ENCODE peak calls at places on chromosomes 11 and 22, in ten cellular contexts. J is GM13976; T is GM06990; A is body of pancreas; G is CD8-positive, alpha-beta T cell; H is AG08395; R is COLO829; Z is DMS53; F is activated naive CD4-positive, alpha-beta T cell treated with anti-CD3 and anti-CD28 coated beads, Interleukin-2, amount 50 U/mL, for 16 hours; Q is pancreas. E is an unnamed sample.

GRCh38 chr11:15769203-15769602 is 587.1 kb downstream of the SOX6 start:
- DNase-seq in H (no peak), G (no peak), R (no peak), T (no peak), A (peak), J (no peak), Q (peak), Z (peak), F (no peak), E (peak)

GRCh38 chr11:72239849-72240460 is 4.0 kb downstream of the PHOX2A start:
- DNase-seq in Q (peak), R (no peak), J (no peak), A (peak), F (no peak), Z (peak), H (peak), T (no peak), G (no peak), E (peak)

GRCh38 chr11:92340839-92341238 is 116.2 kb downstream of the FAT3 start:
- DNase-seq in Z (peak), J (no peak), G (no peak), F (no peak), A (no peak), H (peak), T (no peak), Q (no peak), R (no peak), E (no peak)

GRCh38 chr11:33505140-33505539 is 195.5 kb downstream of the C11orf91 start:
- DNase-seq in A (no peak), Q (no peak), R (no peak), Z (no peak), H (no peak), F (no peak), J (no peak), G (no peak), T (no peak), E (no peak)

GRCh38 chr11:132064987-132065620 is 694.7 kb downstream of the NTM start:
- DNase-seq in F (no peak), A (no peak), G (no peak), T (no peak), R (peak), H (peak), J (no peak), Q (no peak), Z (no peak), E (no peak)

GRCh38 chr11:129117595-129118350 is 74.4 kb downstream of the ARHGAP32 start:
- DNase-seq in A (peak), J (peak), F (peak), Z (peak), T (no peak), R (peak), G (peak), Q (peak), H (peak), E (peak)

GRCh38 chr11:85815186-85815911 is 4.4 kb upstream of the SYTL2 start:
- DNase-seq in R (peak), H (peak), F (no peak), Z (no peak), G (no peak), T (no peak), J (no peak), Q (no peak), A (no peak), E (no peak)

GRCh38 chr11:65586676-65587075 is 8.9 kb downstream of the KCNK7 start:
- DNase-seq in J (no peak), H (peak), F (no peak), G (no peak), A (no peak), Z (no peak), Q (no peak), T (no peak), R (no peak), E (no peak)

GRCh38 chr11:119295178-119295577 is 21.8 kb downstream of the MCAM start:
- DNase-seq in A (no peak), J (no peak), G (no peak), F (no peak), Z (no peak), R (no peak), Q (no peak), T (no peak), H (no peak), E (no peak)

GRCh38 chr22:40176921-40177737 is 596 bp upstream of the TNRC6B start:
- DNase-seq in F (peak), H (peak), R (no peak), Q (peak), T (peak), Z (peak), J (peak), A (peak), G (peak), E (peak)

GRCh38 chr11:8332196-8332595 is 68.5 kb upstream of the LMO1 start:
- DNase-seq in R (no peak), H (no peak), G (no peak), A (no peak), T (no peak), Z (no peak), J (no peak), F (no peak), Q (no peak), E (no peak)

GRCh38 chr11:73140213-73141030 is 1.7 kb downstream of the FCHSD2 start:
- DNase-seq in A (peak), H (peak), T (no peak), G (no peak), Z (peak), F (no peak), J (peak), R (no peak), Q (no peak), E (peak)

GRCh38 chr11:23924226-23924625 is 572.6 kb upstream of the LUZP2 start:
- DNase-seq in Z (no peak), F (no peak), G (no peak), H (no peak), T (no peak), A (no peak), R (no peak), Q (no peak), J (no peak), E (no peak)

GRCh38 chr11:119641991-119642745 is 86.8 kb downstream of the NECTIN1 start:
- DNase-seq in J (peak), G (no peak), F (no peak), Z (peak), T (no peak), Q (no peak), H (no peak), R (no peak), A (no peak), E (no peak)

GRCh38 chr22:24392218-24392931 is 35.0 kb upstream of the ADORA2A start:
- DNase-seq in R (no peak), G (no peak), J (no peak), T (no peak), Z (no peak), A (no peak), Q (no peak), F (no peak), H (no peak), E (no peak)

GRCh38 chr11:110797453-110797852 is 85.2 kb upstream of the ARHGAP20 start:
- DNase-seq in F (no peak), G (no peak), H (no peak), T (peak), Z (no peak), Q (no peak), J (peak), R (no peak), A (no peak), E (no peak)

GRCh38 chr22:49704345-49705215 is 123.1 kb downstream of the BRD1 start:
- DNase-seq in F (no peak), H (no peak), A (no peak), G (no peak), J (no peak), T (no peak), Q (no peak), Z (no peak), R (no peak), E (no peak)

GRCh38 chr11:123203471-123203870 is 8.4 kb upstream of the CLMP start:
- DNase-seq in Q (no peak), F (no peak), H (no peak), Z (no peak), G (no peak), T (no peak), J (no peak), R (no peak), A (no peak), E (no peak)

GRCh38 chr11:86209806-86210657 is 34.5 kb upstream of the EED start:
- DNase-seq in A (no peak), Q (no peak), G (no peak), Z (peak), T (no peak), H (no peak), R (no peak), F (no peak), J (no peak), E (no peak)

GRCh38 chr11:121311373-121311772 is 18.8 kb downstream of the SC5D start:
- DNase-seq in T (no peak), R (no peak), G (no peak), Q (no peak), H (no peak), J (no peak), F (no peak), Z (no peak), A (no peak), E (no peak)

GRCh38 chr11:67356867-67357561 is 3.7 kb upstream of the POLD4 start:
- DNase-seq in J (peak), G (peak), R (peak), T (peak), Q (peak), H (peak), Z (peak), A (peak), F (peak), E (peak)

GRCh38 chr11:36030707-36031365 is 87.0 kb downstream of the LDLRAD3 start:
- DNase-seq in A (no peak), H (peak), Z (no peak), J (no peak), F (no peak), G (no peak), R (no peak), T (no peak), Q (no peak), E (no peak)

GRCh38 chr22:39313258-39314001 is 6.0 kb downstream of the RPL3 start:
- DNase-seq in Z (peak), T (no peak), R (no peak), F (no peak), J (no peak), Q (no peak), G (no peak), A (no peak), H (no peak), E (no peak)

GRCh38 chr11:45341379-45341778 is 55.2 kb upstream of the SYT13 start:
- DNase-seq in T (no peak), G (no peak), F (no peak), R (no peak), Q (no peak), H (no peak), A (no peak), J (no peak), Z (no peak), E (no peak)

GRCh38 chr11:44698228-44698923 is 28.4 kb upstream of the TSPAN18 start:
- DNase-seq in F (no peak), H (no peak), R (no peak), G (no peak), A (no peak), J (no peak), Z (no peak), T (no peak), Q (no peak), E (no peak)

GRCh38 chr11:124920870-124921609 is 2.0 kb downstream of the HEPN1 start:
- DNase-seq in J (peak), T (peak), F (peak), G (peak), H (peak), A (peak), Q (peak), Z (peak), R (no peak), E (peak)

GRCh38 chr11:20355221-20356219 is 8.0 kb upstream of the HTATIP2 start:
- DNase-seq in R (peak), T (no peak), Q (no peak), A (peak), F (peak), G (peak), H (peak), J (no peak), Z (peak), E (peak)

GRCh38 chr22:47391169-47392053 is 629.0 kb downstream of the TBC1D22A start:
- DNase-seq in A (no peak), Z (no peak), Q (no peak), T (no peak), R (no peak), F (no peak), H (no peak), J (no peak), G (no peak), E (no peak)

GRCh38 chr22:49775191-49776052 is 52.3 kb downstream of the BRD1 start:
- DNase-seq in Q (no peak), J (no peak), R (no peak), H (no peak), G (peak), A (no peak), T (no peak), F (no peak), Z (no peak), E (no peak)

GRCh38 chr11:62383822-62384221 is 35.0 kb upstream of the SCGB1A1 start:
- DNase-seq in G (no peak), F (no peak), R (no peak), Q (no peak), H (no peak), A (no peak), J (no peak), T (no peak), Z (no peak), E (no peak)

GRCh38 chr11:11313902-11314692 is 39.0 kb downstream of the CSNK2A3 start:
- DNase-seq in A (peak), J (no peak), G (no peak), Q (peak), H (no peak), T (no peak), R (no peak), F (no peak), Z (no peak), E (no peak)